ENCODE peak calls at places on chromosomes 16 and 17, in ten cellular contexts. One of them, this sample, is unnamed.

GRCh38 chr16:76441391-76441790 is 164.2 kb downstream of the CNTNAP4 start:
- DNase-seq in mesothelial cell of epicardium: no peak
- DNase-seq in pancreas: no peak
- DNase-seq in thoracic aorta: no peak
- DNase-seq in body of pancreas: no peak
- DNase-seq in HFFc6: no peak
- DNase-seq in cardiac muscle cell: no peak
- DNase-seq in psoas muscle: no peak
- DNase-seq in coronary artery: no peak
- DNase-seq in tibial nerve: no peak
- DNase-seq in this sample: no peak

GRCh38 chr17:57295526-57296023 is 39.3 kb downstream of the MSI2 start:
- DNase-seq in cardiac muscle cell: peak
- DNase-seq in psoas muscle: no peak
- DNase-seq in body of pancreas: no peak
- DNase-seq in tibial nerve: no peak
- DNase-seq in thoracic aorta: no peak
- DNase-seq in pancreas: no peak
- DNase-seq in coronary artery: no peak
- DNase-seq in mesothelial cell of epicardium: no peak
- DNase-seq in HFFc6: peak
- DNase-seq in this sample: no peak

GRCh38 chr17:13429201-13429600 is 172.5 kb downstream of the HS3ST3A1 start:
- DNase-seq in cardiac muscle cell: peak
- DNase-seq in mesothelial cell of epicardium: no peak
- DNase-seq in psoas muscle: no peak
- DNase-seq in pancreas: no peak
- DNase-seq in HFFc6: peak
- DNase-seq in body of pancreas: no peak
- DNase-seq in coronary artery: no peak
- DNase-seq in thoracic aorta: no peak
- DNase-seq in tibial nerve: peak
- DNase-seq in this sample: no peak

GRCh38 chr16:1310832-1311200 is 1.4 kb downstream of the UBE2I start:
- DNase-seq in HFFc6: peak
- DNase-seq in tibial nerve: no peak
- DNase-seq in pancreas: no peak
- DNase-seq in psoas muscle: no peak
- DNase-seq in body of pancreas: no peak
- DNase-seq in thoracic aorta: no peak
- DNase-seq in mesothelial cell of epicardium: no peak
- DNase-seq in cardiac muscle cell: no peak
- DNase-seq in coronary artery: no peak
- DNase-seq in this sample: no peak

GRCh38 chr17:57925361-57925990 is 29.7 kb downstream of the CUEDC1 start:
- DNase-seq in pancreas: no peak
- DNase-seq in HFFc6: no peak
- DNase-seq in tibial nerve: no peak
- DNase-seq in thoracic aorta: no peak
- DNase-seq in coronary artery: no peak
- DNase-seq in mesothelial cell of epicardium: no peak
- DNase-seq in cardiac muscle cell: no peak
- DNase-seq in psoas muscle: peak
- DNase-seq in body of pancreas: no peak
- DNase-seq in this sample: no peak

GRCh38 chr16:71626018-71626857 is at the start of gene MARVELD3:
- DNase-seq in cardiac muscle cell: no peak
- DNase-seq in thoracic aorta: no peak
- DNase-seq in coronary artery: no peak
- DNase-seq in psoas muscle: no peak
- DNase-seq in pancreas: peak
- DNase-seq in mesothelial cell of epicardium: peak
- DNase-seq in body of pancreas: peak
- DNase-seq in tibial nerve: no peak
- DNase-seq in HFFc6: no peak
- DNase-seq in this sample: no peak

GRCh38 chr16:49200223-49200820 is 81.3 kb downstream of the CBLN1 start:
- DNase-seq in mesothelial cell of epicardium: no peak
- DNase-seq in thoracic aorta: no peak
- DNase-seq in pancreas: no peak
- DNase-seq in body of pancreas: no peak
- DNase-seq in coronary artery: no peak
- DNase-seq in psoas muscle: peak
- DNase-seq in cardiac muscle cell: no peak
- DNase-seq in tibial nerve: no peak
- DNase-seq in HFFc6: no peak
- DNase-seq in this sample: no peak

GRCh38 chr16:1612320-1613111 is at the start of gene CRAMP1:
- DNase-seq in psoas muscle: peak
- DNase-seq in thoracic aorta: no peak
- DNase-seq in pancreas: no peak
- DNase-seq in HFFc6: peak
- DNase-seq in coronary artery: no peak
- DNase-seq in tibial nerve: no peak
- DNase-seq in cardiac muscle cell: peak
- DNase-seq in body of pancreas: peak
- DNase-seq in mesothelial cell of epicardium: no peak
- DNase-seq in this sample: no peak

GRCh38 chr16:14111713-14112538 is 40.8 kb downstream of the MRTFB start:
- DNase-seq in thoracic aorta: no peak
- DNase-seq in pancreas: no peak
- DNase-seq in HFFc6: no peak
- DNase-seq in body of pancreas: peak
- DNase-seq in mesothelial cell of epicardium: no peak
- DNase-seq in psoas muscle: peak
- DNase-seq in tibial nerve: peak
- DNase-seq in cardiac muscle cell: peak
- DNase-seq in coronary artery: no peak
- DNase-seq in this sample: no peak

GRCh38 chr16:83956336-83957289 is 3.6 kb downstream of the OSGIN1 start:
- DNase-seq in HFFc6: peak
- DNase-seq in pancreas: peak
- DNase-seq in coronary artery: peak
- DNase-seq in thoracic aorta: peak
- DNase-seq in mesothelial cell of epicardium: peak
- DNase-seq in tibial nerve: peak
- DNase-seq in body of pancreas: peak
- DNase-seq in psoas muscle: peak
- DNase-seq in cardiac muscle cell: peak
- DNase-seq in this sample: peak

GRCh38 chr17:28346746-28347246 is 10.5 kb downstream of the POLDIP2 start:
- DNase-seq in body of pancreas: peak
- DNase-seq in HFFc6: no peak
- DNase-seq in psoas muscle: no peak
- DNase-seq in mesothelial cell of epicardium: no peak
- DNase-seq in tibial nerve: no peak
- DNase-seq in pancreas: peak
- DNase-seq in coronary artery: no peak
- DNase-seq in thoracic aorta: no peak
- DNase-seq in cardiac muscle cell: no peak
- DNase-seq in this sample: no peak

GRCh38 chr17:42779942-42780815 is at the start of gene WNK4:
- DNase-seq in HFFc6: peak
- DNase-seq in mesothelial cell of epicardium: no peak
- DNase-seq in tibial nerve: no peak
- DNase-seq in cardiac muscle cell: peak
- DNase-seq in psoas muscle: no peak
- DNase-seq in coronary artery: no peak
- DNase-seq in thoracic aorta: no peak
- DNase-seq in body of pancreas: no peak
- DNase-seq in pancreas: no peak
- DNase-seq in this sample: no peak

GRCh38 chr17:44269795-44270320 is 1.9 kb upstream of the SLC4A1 start:
- DNase-seq in cardiac muscle cell: no peak
- DNase-seq in tibial nerve: no peak
- DNase-seq in body of pancreas: no peak
- DNase-seq in thoracic aorta: no peak
- DNase-seq in psoas muscle: no peak
- DNase-seq in pancreas: no peak
- DNase-seq in coronary artery: no peak
- DNase-seq in HFFc6: no peak
- DNase-seq in mesothelial cell of epicardium: no peak
- DNase-seq in this sample: no peak

GRCh38 chr16:12303649-12304048 is 327.1 kb downstream of the SNX29 start:
- DNase-seq in pancreas: no peak
- DNase-seq in cardiac muscle cell: peak
- DNase-seq in coronary artery: no peak
- DNase-seq in mesothelial cell of epicardium: no peak
- DNase-seq in tibial nerve: no peak
- DNase-seq in thoracic aorta: no peak
- DNase-seq in HFFc6: no peak
- DNase-seq in body of pancreas: no peak
- DNase-seq in psoas muscle: no peak
- DNase-seq in this sample: no peak

GRCh38 chr16:49755716-49756115 is 100.2 kb downstream of the ZNF423 start:
- DNase-seq in HFFc6: no peak
- DNase-seq in tibial nerve: no peak
- DNase-seq in thoracic aorta: no peak
- DNase-seq in pancreas: no peak
- DNase-seq in body of pancreas: no peak
- DNase-seq in psoas muscle: no peak
- DNase-seq in mesothelial cell of epicardium: no peak
- DNase-seq in cardiac muscle cell: no peak
- DNase-seq in coronary artery: no peak
- DNase-seq in this sample: no peak

GRCh38 chr17:69055334-69055733 is 5.4 kb downstream of the ABCA9 start:
- DNase-seq in psoas muscle: no peak
- DNase-seq in coronary artery: no peak
- DNase-seq in cardiac muscle cell: no peak
- DNase-seq in tibial nerve: no peak
- DNase-seq in mesothelial cell of epicardium: no peak
- DNase-seq in HFFc6: no peak
- DNase-seq in pancreas: no peak
- DNase-seq in body of pancreas: no peak
- DNase-seq in thoracic aorta: no peak
- DNase-seq in this sample: no peak
- TF ChIP-seq CTCF in psoas muscle: no peak
- TF ChIP-seq CTCF in coronary artery: no peak
- TF ChIP-seq CTCF in cardiac muscle cell: no peak
- TF ChIP-seq CTCF in tibial nerve: no peak
- TF ChIP-seq CTCF in mesothelial cell of epicardium: no peak
- TF ChIP-seq CTCF in HFFc6: no peak
- TF ChIP-seq CTCF in pancreas: no peak
- TF ChIP-seq CTCF in body of pancreas: no peak
- TF ChIP-seq CTCF in thoracic aorta: no peak
- TF ChIP-seq CTCF in this sample: no peak

DNA sequence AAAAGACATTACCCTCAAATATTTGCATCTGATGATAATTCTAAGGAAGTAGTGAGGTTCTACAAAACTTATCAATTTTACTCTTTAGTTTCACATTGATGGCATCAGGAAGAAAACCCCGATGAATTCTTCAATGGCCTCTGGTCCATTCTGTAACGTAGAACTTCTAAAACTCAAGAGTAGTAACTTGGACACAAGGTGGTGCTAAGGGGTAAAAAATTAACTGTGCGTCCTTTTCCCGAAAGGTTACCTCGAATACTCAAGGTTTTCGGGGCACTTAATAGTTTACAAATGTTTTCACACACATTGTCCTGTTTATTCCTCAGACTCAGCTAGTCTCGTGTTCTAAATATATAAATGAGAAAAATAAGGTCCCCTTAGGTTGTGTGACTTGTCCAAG is 517.3 kb upstream of the ZFHX3 start:
- DNase-seq in pancreas: no peak
- DNase-seq in thoracic aorta: no peak
- DNase-seq in coronary artery: no peak
- DNase-seq in HFFc6: no peak
- DNase-seq in tibial nerve: no peak
- DNase-seq in body of pancreas: no peak
- DNase-seq in psoas muscle: no peak
- DNase-seq in mesothelial cell of epicardium: no peak
- DNase-seq in cardiac muscle cell: no peak
- DNase-seq in this sample: no peak
- TF ChIP-seq CTCF in pancreas: no peak
- TF ChIP-seq CTCF in thoracic aorta: peak
- TF ChIP-seq CTCF in coronary artery: peak
- TF ChIP-seq CTCF in HFFc6: peak
- TF ChIP-seq CTCF in tibial nerve: no peak
- TF ChIP-seq CTCF in body of pancreas: peak
- TF ChIP-seq CTCF in psoas muscle: no peak
- TF ChIP-seq CTCF in mesothelial cell of epicardium: no peak
- TF ChIP-seq CTCF in cardiac muscle cell: peak
- TF ChIP-seq CTCF in this sample: no peak

GRCh38 chr17:2421315-2422147 is 20.7 kb upstream of the MNT start:
- DNase-seq in body of pancreas: peak
- DNase-seq in HFFc6: no peak
- DNase-seq in mesothelial cell of epicardium: no peak
- DNase-seq in thoracic aorta: no peak
- DNase-seq in coronary artery: no peak
- DNase-seq in tibial nerve: no peak
- DNase-seq in cardiac muscle cell: no peak
- DNase-seq in pancreas: no peak
- DNase-seq in psoas muscle: peak
- DNase-seq in this sample: no peak
- TF ChIP-seq CTCF in body of pancreas: peak
- TF ChIP-seq CTCF in HFFc6: peak
- TF ChIP-seq CTCF in mesothelial cell of epicardium: no peak
- TF ChIP-seq CTCF in thoracic aorta: no peak
- TF ChIP-seq CTCF in coronary artery: no peak
- TF ChIP-seq CTCF in tibial nerve: no peak
- TF ChIP-seq CTCF in cardiac muscle cell: peak
- TF ChIP-seq CTCF in pancreas: no peak
- TF ChIP-seq CTCF in psoas muscle: peak
- TF ChIP-seq CTCF in this sample: no peak

GRCh38 chr16:67263201-67263600 is 14.4 kb downstream of the SLC9A5 start:
- DNase-seq in psoas muscle: peak
- DNase-seq in cardiac muscle cell: no peak
- DNase-seq in tibial nerve: no peak
- DNase-seq in pancreas: no peak
- DNase-seq in coronary artery: no peak
- DNase-seq in HFFc6: no peak
- DNase-seq in body of pancreas: no peak
- DNase-seq in thoracic aorta: no peak
- DNase-seq in mesothelial cell of epicardium: no peak
- DNase-seq in this sample: no peak

GRCh38 chr16:67258160-67258835 is 9.5 kb downstream of the SLC9A5 start:
- DNase-seq in pancreas: no peak
- DNase-seq in mesothelial cell of epicardium: no peak
- DNase-seq in tibial nerve: no peak
- DNase-seq in coronary artery: no peak
- DNase-seq in thoracic aorta: no peak
- DNase-seq in HFFc6: no peak
- DNase-seq in psoas muscle: peak
- DNase-seq in cardiac muscle cell: no peak
- DNase-seq in body of pancreas: no peak
- DNase-seq in this sample: no peak

GRCh38 chr16:67257486-67258159 is 8.8 kb downstream of the SLC9A5 start:
- DNase-seq in pancreas: no peak
- DNase-seq in coronary artery: no peak
- DNase-seq in mesothelial cell of epicardium: no peak
- DNase-seq in psoas muscle: peak
- DNase-seq in cardiac muscle cell: no peak
- DNase-seq in tibial nerve: no peak
- DNase-seq in thoracic aorta: no peak
- DNase-seq in HFFc6: no peak
- DNase-seq in body of pancreas: no peak
- DNase-seq in this sample: no peak

GRCh38 chr16:67259705-67260104 is 10.9 kb downstream of the SLC9A5 start:
- DNase-seq in body of pancreas: no peak
- DNase-seq in cardiac muscle cell: no peak
- DNase-seq in coronary artery: no peak
- DNase-seq in psoas muscle: peak
- DNase-seq in thoracic aorta: no peak
- DNase-seq in pancreas: no peak
- DNase-seq in mesothelial cell of epicardium: no peak
- DNase-seq in tibial nerve: no peak
- DNase-seq in HFFc6: no peak
- DNase-seq in this sample: no peak

GRCh38 chr16:67260426-67261063 is 11.8 kb downstream of the SLC9A5 start:
- DNase-seq in coronary artery: no peak
- DNase-seq in thoracic aorta: no peak
- DNase-seq in HFFc6: peak
- DNase-seq in pancreas: no peak
- DNase-seq in psoas muscle: peak
- DNase-seq in cardiac muscle cell: peak
- DNase-seq in tibial nerve: no peak
- DNase-seq in body of pancreas: no peak
- DNase-seq in mesothelial cell of epicardium: no peak
- DNase-seq in this sample: no peak
- TF ChIP-seq CTCF in coronary artery: no peak
- TF ChIP-seq CTCF in thoracic aorta: no peak
- TF ChIP-seq CTCF in HFFc6: peak
- TF ChIP-seq CTCF in pancreas: no peak
- TF ChIP-seq CTCF in psoas muscle: peak
- TF ChIP-seq CTCF in cardiac muscle cell: peak
- TF ChIP-seq CTCF in tibial nerve: peak
- TF ChIP-seq CTCF in body of pancreas: peak
- TF ChIP-seq CTCF in mesothelial cell of epicardium: no peak
- TF ChIP-seq CTCF in this sample: no peak

This sample was measured in omental fat pad.